ENCODE peak calls at places on chromosomes 13 and 19, in five cellular contexts. D, F, Z, E and Y are unnamed samples.

GRCh38 chr13:89029062-89029461 is 1357.9 kb downstream of the SLITRK5 start:
- DNase-seq in D (no peak), F (no peak), Z (no peak), E (no peak), Y (no peak)

GRCh38 chr19:38711726-38712153 is 32.5 kb downstream of the CAPN12 start:
- DNase-seq in D (no peak), F (no peak), Z (no peak), E (no peak), Y (no peak)

GRCh38 chr19:39212377-39212742 is 8.3 kb upstream of the SYCN start:
- DNase-seq in D (no peak), F (no peak), Z (peak; percentile 50), E (no peak), Y (peak; percentile 85)

GRCh38 chr13:49997935-49998334 is 1.1 kb downstream of the TRIM13 start:
- DNase-seq in D (no peak), F (peak; percentile 30), Z (peak; percentile 28), E (no peak), Y (no peak)

GRCh38 chr19:29953352-29954247 is 11.6 kb downstream of the URI1 start:
- DNase-seq in D (no peak), F (no peak), Z (no peak), E (no peak), Y (no peak)

GRCh38 chr13:76316998-76317527 is 569.1 kb downstream of the KCTD12 start:
- DNase-seq in D (no peak), F (no peak), Z (no peak), E (no peak), Y (no peak)

GRCh38 chr13:99981115-99982020 is at the start of gene ZIC2:
- DNase-seq in D (no peak), F (peak; percentile 58), Z (no peak), E (no peak), Y (no peak)

GRCh38 chr13:113915012-113915763 is 51.3 kb upstream of the GAS6 start:
- DNase-seq in D (no peak), F (no peak), Z (no peak), E (peak; percentile 38), Y (no peak)

GRCh38 chr19:36060430-36060829 is 5.7 kb downstream of the WDR62 start:
- DNase-seq in D (no peak), F (no peak), Z (peak; percentile 45), E (no peak), Y (no peak)

GRCh38 chr13:98543380-98544104 is 33.4 kb downstream of the STK24 start:
- DNase-seq in D (no peak), F (no peak), Z (no peak), E (peak; percentile 49), Y (no peak)

GRCh38 chr19:9128171-9128570 is 1.4 kb upstream of the OR7G3 start:
- DNase-seq in D (no peak), F (no peak), Z (no peak), E (no peak), Y (no peak)

GRCh38 chr19:48466571-48467325 is 2.4 kb upstream of the CYTH2 start:
- DNase-seq in D (no peak), F (no peak), Z (no peak), E (no peak), Y (no peak)

GRCh38 chr19:3358392-3358918 is 7.9 kb upstream of the NFIC start:
- DNase-seq in D (no peak), F (no peak), Z (no peak), E (no peak), Y (no peak)

GRCh38 chr19:17311455-17312248 is 2.3 kb downstream of the DDA1 start:
- DNase-seq in D (no peak), F (no peak), Z (no peak), E (no peak), Y (no peak)

GRCh38 chr13:49502954-49503353 is 7.2 kb downstream of the PHF11 start:
- DNase-seq in D (no peak), F (no peak), Z (peak; percentile 15), E (no peak), Y (no peak)

GRCh38 chr13:86464193-86464592 is 665.0 kb upstream of the SLITRK6 start:
- DNase-seq in D (no peak), F (no peak), Z (no peak), E (peak; percentile 18), Y (no peak)

GRCh38 chr13:80939581-80939980 is 598.7 kb upstream of the SPRY2 start:
- DNase-seq in D (no peak), F (no peak), Z (no peak), E (no peak), Y (no peak)

GRCh38 chr19:7789447-7789846 is 26.4 kb downstream of the CLEC4M start:
- DNase-seq in D (no peak), F (peak; percentile 9), Z (peak; percentile 16), E (no peak), Y (no peak)

GRCh38 chr13:114110091-114110829 is 22.2 kb downstream of the RASA3 start:
- DNase-seq in D (peak; percentile 84), F (peak; percentile 65), Z (no peak), E (peak; percentile 61), Y (no peak)

GRCh38 chr13:32205426-32206096 is 109.6 kb downstream of the ZAR1L start:
- DNase-seq in D (no peak), F (peak; percentile 73), Z (no peak), E (no peak), Y (no peak)

GRCh38 chr19:56144396-56144795 is 3.3 kb downstream of the ZNF444 start:
- DNase-seq in D (peak; percentile 45), F (no peak), Z (no peak), E (no peak), Y (no peak)

GRCh38 chr19:13040916-13041292 is 45.6 kb downstream of the NFIX start:
- DNase-seq in D (no peak), F (no peak), Z (no peak), E (no peak), Y (no peak)

GRCh38 chr19:13102666-13103584 is at the start of gene LYL1:
- DNase-seq in D (peak; percentile 97), F (no peak), Z (peak; percentile 60), E (no peak), Y (no peak)

GRCh38 chr19:35272122-35272715 is 3.5 kb downstream of the USF2 start:
- DNase-seq in D (peak; percentile 68), F (no peak), Z (no peak), E (no peak), Y (no peak)

GRCh38 chr13:95206116-95206515 is 95.1 kb downstream of the ABCC4 start:
- DNase-seq in D (no peak), F (no peak), Z (no peak), E (no peak), Y (no peak)

GRCh38 chr13:109160887-109161669 is 531.7 kb downstream of the MYO16 start:
- DNase-seq in D (no peak), F (no peak), Z (no peak), E (no peak), Y (no peak)

GRCh38 chr19:3046621-3047306 is 15.5 kb downstream of the TLE5 start:
- DNase-seq in D (no peak), F (peak; percentile 59), Z (no peak), E (peak; percentile 37), Y (no peak)

GRCh38 chr13:90500569-90500968 is 846.9 kb upstream of the MIR17HG start:
- DNase-seq in D (no peak), F (no peak), Z (no peak), E (no peak), Y (no peak)

GRCh38 chr19:20359933-20360720 is 193.1 kb downstream of the ZNF486 start:
- DNase-seq in D (no peak), F (no peak), Z (no peak), E (no peak), Y (peak; percentile 88)

GRCh38 chr13:34627499-34627898 is 314.6 kb upstream of the NBEA start:
- DNase-seq in D (no peak), F (no peak), Z (peak; percentile 5), E (peak; percentile 23), Y (no peak)

GRCh38 chr19:10861118-10861651 is 10.2 kb upstream of the CARM1 start:
- DNase-seq in D (no peak), F (no peak), Z (peak; percentile 49), E (peak; percentile 21), Y (peak; percentile 84)

GRCh38 chr13:59364508-59365187 is 799.1 kb downstream of the DIAPH3 start:
- DNase-seq in D (no peak), F (no peak), Z (no peak), E (no peak), Y (no peak)

GRCh38 chr13:106804996-106805395 is 237.1 kb upstream of the ARGLU1 start:
- DNase-seq in D (no peak), F (no peak), Z (no peak), E (no peak), Y (no peak)